ENCODE peak calls at places on chromosomes 3 and 15, in seven cellular contexts. X, L, E, I, U, W and J are unnamed samples.

GRCh38 chr3:11498646-11499045 is 145.1 kb downstream of the VGLL4 start:
- DNase-seq in L (no peak), U (no peak), X (peak), I (peak), E (peak), W (peak), J (peak)

GRCh38 chr3:70854108-70854507 is 541.7 kb upstream of the MDFIC2 start:
- DNase-seq in X (no peak), E (no peak), I (no peak), U (no peak), W (no peak), L (peak), J (peak)

GRCh38 chr15:90871716-90872480 is 3.5 kb downstream of the FURIN start:
- DNase-seq in I (no peak), W (peak), X (no peak), L (no peak), U (no peak), E (no peak), J (no peak)

GRCh38 chr3:159884661-159885402 is 103.8 kb upstream of the IL12A start:
- DNase-seq in X (no peak), L (peak), W (peak), U (no peak), E (peak), I (peak), J (peak)

GRCh38 chr3:127002195-127003174 is 19.6 kb downstream of the PLXNA1 start:
- DNase-seq in W (peak), U (peak), E (no peak), I (peak), X (peak), L (peak), J (peak)

GRCh38 chr3:33091746-33092145 is 5.2 kb downstream of the GLB1 start:
- DNase-seq in I (no peak), E (no peak), U (no peak), X (no peak), W (no peak), L (no peak), J (no peak)

GRCh38 chr3:152626226-152626625 is 208.7 kb upstream of the P2RY1 start:
- DNase-seq in W (no peak), U (no peak), I (no peak), L (no peak), E (no peak), X (no peak), J (no peak)

GRCh38 chr15:39542385-39543065 is 38.4 kb upstream of the THBS1 start:
- DNase-seq in E (no peak), U (no peak), W (no peak), X (no peak), I (no peak), L (no peak), J (no peak)

GRCh38 chr15:64455951-64456350 is 4.4 kb upstream of the ZNF609 start:
- DNase-seq in L (no peak), W (peak), I (no peak), U (no peak), X (no peak), E (no peak), J (no peak)

GRCh38 chr3:32856901-32857507 is 39.2 kb downstream of the TRIM71 start:
- DNase-seq in I (no peak), X (no peak), E (no peak), L (no peak), U (no peak), W (no peak), J (no peak)

GRCh38 chr3:33915796-33916589 is 117.6 kb downstream of the PDCD6IP start:
- DNase-seq in W (no peak), U (no peak), I (peak), X (no peak), L (peak), E (peak), J (peak)

GRCh38 chr15:81921163-81921562 is 124.7 kb downstream of the MEX3B start:
- DNase-seq in X (no peak), U (no peak), I (no peak), W (no peak), E (no peak), L (no peak), J (no peak)

GRCh38 chr3:135125171-135125801 is 330.2 kb downstream of the EPHB1 start:
- DNase-seq in E (peak), L (peak), I (peak), W (peak), U (no peak), X (no peak), J (peak)

GRCh38 chr15:44682211-44682610 is 18.7 kb upstream of the SPG11 start:
- DNase-seq in W (no peak), X (no peak), I (no peak), L (no peak), E (no peak), U (no peak), J (no peak)

GRCh38 chr3:35296533-35296932 is 342.8 kb upstream of the ARPP21 start:
- DNase-seq in U (no peak), E (no peak), X (no peak), W (no peak), L (peak), I (no peak), J (peak)

GRCh38 chr15:40336129-40337122 is 4.3 kb downstream of the CCDC9B start:
- DNase-seq in U (no peak), L (peak), X (no peak), I (no peak), E (no peak), W (no peak), J (no peak)

GRCh38 chr3:13950042-13950441 is 70.2 kb upstream of the WNT7A start:
- DNase-seq in L (no peak), E (no peak), U (no peak), X (no peak), I (no peak), W (peak), J (no peak)

GRCh38 chr15:70259030-70259424 is 161.3 kb upstream of the TLE3 start:
- DNase-seq in X (peak), E (no peak), L (peak), I (peak), U (peak), W (peak), J (peak)

GRCh38 chr3:194275721-194276120 is 75.4 kb downstream of the CPN2 start:
- DNase-seq in E (no peak), I (no peak), W (no peak), L (no peak), U (no peak), X (no peak), J (no peak)

GRCh38 chr3:40294434-40294833 is 15.1 kb upstream of the EIF1B start:
- DNase-seq in X (no peak), U (no peak), E (no peak), L (no peak), I (no peak), W (no peak), J (no peak)

GRCh38 chr15:52071570-52071969 is 41.0 kb downstream of the BCL2L10 start:
- DNase-seq in X (peak), W (peak), U (no peak), I (no peak), L (no peak), E (no peak), J (no peak)

GRCh38 chr3:10437995-10438901 is 67.1 kb downstream of the ATP2B2 start:
- DNase-seq in I (peak), X (no peak), L (no peak), U (peak), E (no peak), W (no peak), J (peak)

GRCh38 chr15:99476413-99477222 is 89.2 kb upstream of the MEF2A start:
- DNase-seq in I (peak), U (peak), L (peak), W (peak), X (peak), E (peak), J (peak)

GRCh38 chr3:48157215-48157840 is 30.9 kb downstream of the CDC25A start:
- DNase-seq in W (no peak), X (no peak), E (peak), I (peak), U (no peak), L (no peak), J (no peak)

GRCh38 chr3:71723452-71724170 is 1.6 kb downstream of the EIF4E3 start:
- DNase-seq in U (no peak), W (peak), I (no peak), X (no peak), L (peak), E (no peak), J (no peak)

GRCh38 chr3:43748179-43748578 is 57.4 kb downstream of the ABHD5 start:
- DNase-seq in U (no peak), L (no peak), W (no peak), I (peak), E (peak), X (no peak), J (peak)

GRCh38 chr3:124774305-124774673 is 44.0 kb downstream of the UMPS start:
- DNase-seq in L (no peak), W (no peak), E (peak), U (peak), I (peak), X (no peak), J (peak)

GRCh38 chr3:78406396-78406795 is 1361.4 kb downstream of the ROBO1 start:
- DNase-seq in L (no peak), X (no peak), E (no peak), W (no peak), I (no peak), U (no peak), J (no peak)

GRCh38 chr15:55921744-55922143 is 71.7 kb downstream of the NEDD4 start:
- DNase-seq in W (no peak), E (no peak), I (no peak), U (no peak), L (no peak), X (no peak), J (no peak)
- TF ChIP-seq CTCF in W (no peak), E (no peak), I (no peak), U (no peak), L (no peak), X (no peak), J (no peak)

DNA sequence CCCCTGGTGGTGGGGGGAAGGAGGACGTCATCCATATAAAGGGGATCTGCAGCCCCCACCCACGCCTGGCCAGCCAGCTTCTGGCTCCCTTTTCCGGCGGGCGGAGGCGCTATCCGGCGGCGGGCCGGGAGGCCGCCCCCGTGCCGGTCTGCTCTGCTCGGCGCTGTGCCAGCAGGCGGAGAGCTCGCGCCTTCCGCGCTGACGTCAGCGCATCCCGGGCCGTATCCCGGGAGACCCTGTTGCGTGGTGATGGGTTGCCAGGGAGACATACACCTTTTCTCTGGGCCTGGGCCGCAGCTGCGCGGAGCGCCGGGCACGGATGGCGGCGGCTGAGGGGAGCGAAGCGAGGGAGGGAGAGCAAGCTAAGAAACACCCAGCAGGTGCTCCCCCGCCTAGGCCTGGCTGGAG is 1.1 kb downstream of the FAM131A start:
- DNase-seq in U (peak), E (no peak), W (no peak), L (no peak), X (peak), I (peak), J (peak)
- H3K4me3 ChIP-seq in U (peak), E (no peak), W (no peak), L (no peak), X (peak), I (peak), J (peak)

DNA sequence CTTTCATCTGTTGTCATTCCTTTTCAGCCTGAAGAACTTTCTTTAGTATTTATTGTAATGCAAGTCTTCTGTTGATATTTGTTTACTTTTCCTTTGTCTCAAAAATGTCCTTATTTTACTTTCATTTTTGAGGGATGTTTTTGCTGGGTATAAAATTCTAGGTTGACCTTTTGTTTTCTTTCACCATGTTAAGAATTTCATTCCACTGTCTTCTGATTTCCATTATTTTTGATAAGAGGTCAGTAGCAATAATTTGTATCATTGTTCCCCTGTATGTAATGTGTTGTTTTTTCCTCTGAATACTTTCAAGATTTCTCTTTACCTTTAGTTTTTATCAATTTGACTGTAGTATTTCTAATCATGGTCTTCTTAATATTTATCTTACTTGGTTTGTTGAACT is 91.1 kb downstream of the RSRC1 start:
- DNase-seq in X (no peak), L (no peak), W (no peak), U (no peak), I (no peak), E (no peak), J (peak)
- TF ChIP-seq CTCF in X (no peak), L (no peak), W (no peak), U (no peak), I (no peak), E (no peak), J (no peak)

GRCh38 chr3:9405756-9406155 is 8.3 kb downstream of the SETD5 start:
- DNase-seq in X (no peak), U (no peak), E (no peak), L (no peak), W (no peak), I (no peak), J (no peak)
- H3K4me3 ChIP-seq in X (no peak), U (no peak), E (peak), L (no peak), W (no peak), I (no peak), J (no peak)

GRCh38 chr3:169390310-169390731 is 273.2 kb downstream of the MECOM start:
- DNase-seq in X (no peak), I (no peak), W (peak), U (no peak), E (no peak), L (peak), J (no peak)
- TF ChIP-seq CTCF in X (no peak), I (no peak), W (no peak), U (peak), E (no peak), L (no peak), J (peak)

GRCh38 chr15:63379492-63380150 is 2.0 kb downstream of the CA12 start:
- DNase-seq in E (no peak), X (no peak), I (no peak), U (no peak), L (no peak), W (no peak), J (no peak)
- H3K4me3 ChIP-seq in E (peak), X (no peak), I (no peak), U (peak), L (no peak), W (no peak), J (no peak)

DNA sequence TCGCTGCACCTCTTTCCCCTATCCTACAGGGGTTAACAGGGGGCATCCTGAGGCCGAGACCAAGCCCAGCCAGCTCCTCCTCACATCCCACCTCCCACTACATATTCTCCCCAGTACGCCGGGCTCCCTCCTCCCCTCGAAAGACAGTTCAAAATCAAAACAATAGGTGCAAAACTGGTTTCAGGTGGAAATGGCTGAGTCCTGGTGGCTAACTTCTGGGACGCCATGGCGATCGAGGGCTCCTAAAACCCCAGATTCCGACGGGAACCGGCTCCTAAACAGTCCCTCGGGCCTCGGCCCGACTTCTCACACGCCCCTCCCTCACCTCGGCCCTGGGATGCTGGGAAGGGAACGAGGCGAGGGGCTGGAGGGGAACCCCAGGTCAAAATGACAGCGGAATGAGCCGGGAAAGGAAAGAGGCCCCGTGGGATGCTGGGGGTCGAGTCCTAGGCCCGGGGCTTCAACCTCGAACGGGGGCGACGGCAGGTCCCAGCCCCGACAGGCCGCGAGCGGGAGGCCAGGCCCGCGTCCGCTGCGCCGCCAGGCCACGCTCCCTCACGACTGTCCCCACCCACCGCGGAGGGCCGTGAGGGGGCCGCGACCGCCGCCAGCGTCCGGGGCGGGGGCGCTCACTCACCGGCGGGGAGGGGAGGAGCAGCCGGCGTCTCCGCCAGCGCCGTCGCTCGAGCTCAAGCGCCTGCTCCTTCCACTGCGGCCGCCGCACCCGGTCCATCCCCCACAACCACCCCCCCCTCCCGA is 475 bp downstream of the TMCC1 start:
- DNase-seq in U (no peak), X (no peak), W (peak), I (no peak), L (peak), E (no peak), J (no peak)
- TF ChIP-seq CTCF in U (no peak), X (no peak), W (no peak), I (no peak), L (no peak), E (no peak), J (no peak)